ENCODE peak calls at places on chromosomes 7 and 10, in eight cellular contexts. X is endothelial cell of umbilical vein, N is IMR-90, S is astrocyte, P is HepG2, A is fibroblast of lung, I is MM.1S, O is neuronal stem cell. V is an unnamed sample.

GRCh38 chr10:106705576-106706526 is 458.7 kb downstream of the SORCS1 start:
- DNase-seq in X (no peak), N (peak; percentile 37), S (peak; percentile 10), P (peak; percentile 48), A (peak; percentile 60), I (peak; percentile 64), O (peak; percentile 82), V (peak; percentile 72)

GRCh38 chr7:140646931-140647647 is 6.5 kb upstream of the DENND2A start:
- DNase-seq in X (no peak), N (peak; percentile 37), S (no peak), P (peak; percentile 49), A (peak; percentile 34), I (peak; percentile 57), O (no peak), V (no peak)

GRCh38 chr10:23556727-23557440 is 118.0 kb downstream of the OTUD1 start:
- DNase-seq in X (no peak), N (peak; percentile 5), S (peak; percentile 44), P (no peak), A (peak; percentile 49), I (no peak), O (no peak), V (peak; percentile 54)

GRCh38 chr10:107144490-107144889 is 20.0 kb downstream of the SORCS1 start:
- DNase-seq in X (no peak), N (no peak), S (no peak), P (no peak), A (no peak), I (no peak), O (peak; percentile 40), V (peak; percentile 3)

GRCh38 chr7:87920578-87920977 is 13.5 kb upstream of the ADAM22 start:
- DNase-seq in X (no peak), N (no peak), S (no peak), P (no peak), A (no peak), I (no peak), O (no peak), V (no peak)

GRCh38 chr7:128876586-128876977 is 13.9 kb downstream of the ATP6V1F start:
- DNase-seq in X (no peak), N (no peak), S (no peak), P (no peak), A (no peak), I (no peak), O (no peak), V (no peak)

GRCh38 chr10:78474743-78475142 is 441.1 kb downstream of the RPS24 start:
- DNase-seq in X (no peak), N (no peak), S (no peak), P (no peak), A (no peak), I (no peak), O (no peak), V (no peak)

GRCh38 chr7:99407849-99408346 is 499 bp downstream of the PDAP1 start:
- DNase-seq in X (peak; percentile 77), N (peak; percentile 86), S (peak; percentile 79), P (peak; percentile 58), A (peak; percentile 77), I (no peak), O (no peak), V (peak; percentile 53)

GRCh38 chr7:49635800-49636199 is 137.6 kb upstream of the VWC2 start:
- DNase-seq in X (no peak), N (no peak), S (no peak), P (no peak), A (no peak), I (peak; percentile 14), O (no peak), V (peak; percentile 11)

GRCh38 chr7:148665211-148665610 is 33.5 kb upstream of the CUL1 start:
- DNase-seq in X (no peak), N (no peak), S (peak; percentile 69), P (no peak), A (no peak), I (no peak), O (no peak), V (no peak)

GRCh38 chr7:116259821-116260440 is 49.6 kb downstream of the TES start:
- DNase-seq in X (peak; percentile 36), N (peak; percentile 79), S (peak; percentile 85), P (no peak), A (peak; percentile 82), I (no peak), O (no peak), V (peak; percentile 85)

GRCh38 chr7:80453699-80454340 is 58.0 kb downstream of the GNAT3 start:
- DNase-seq in X (peak; percentile 59), N (peak; percentile 56), S (no peak), P (peak; percentile 12), A (peak; percentile 69), I (peak; percentile 13), O (peak; percentile 3), V (peak; percentile 57)

GRCh38 chr10:34319197-34319846 is 495.8 kb downstream of the PARD3 start:
- DNase-seq in X (peak; percentile 58), N (peak; percentile 97), S (peak; percentile 87), P (peak; percentile 64), A (peak; percentile 99), I (no peak), O (no peak), V (peak; percentile 100)

GRCh38 chr10:93070378-93071176 is 3.1 kb upstream of the CYP26A1 start:
- DNase-seq in X (no peak), N (no peak), S (no peak), P (no peak), A (no peak), I (no peak), O (no peak), V (no peak)

GRCh38 chr7:98526059-98526458 is 91.0 kb upstream of the NPTX2 start:
- DNase-seq in X (no peak), N (no peak), S (no peak), P (no peak), A (no peak), I (no peak), O (no peak), V (no peak)

GRCh38 chr7:71133232-71133622 is 1.3 kb downstream of the GALNT17 start:
- DNase-seq in X (no peak), N (no peak), S (no peak), P (no peak), A (no peak), I (no peak), O (no peak), V (no peak)

GRCh38 chr7:82615527-82615926 is 171.9 kb upstream of the CACNA2D1 start:
- DNase-seq in X (no peak), N (no peak), S (no peak), P (no peak), A (no peak), I (peak; percentile 7), O (no peak), V (no peak)

GRCh38 chr7:141441837-141442627 is 109.2 kb upstream of the AGK start:
- DNase-seq in X (no peak), N (no peak), S (no peak), P (no peak), A (no peak), I (no peak), O (no peak), V (peak; percentile 5)

GRCh38 chr7:2729043-2729892 is 41.3 kb downstream of the AMZ1 start:
- DNase-seq in X (no peak), N (peak; percentile 44), S (peak; percentile 35), P (no peak), A (peak; percentile 46), I (no peak), O (no peak), V (no peak)

GRCh38 chr7:25951414-25952276 is 200.4 kb upstream of the NFE2L3 start:
- DNase-seq in X (no peak), N (no peak), S (no peak), P (no peak), A (peak; percentile 5), I (peak; percentile 25), O (peak; percentile 56), V (no peak)

GRCh38 chr7:101128040-101128834 is 1.3 kb downstream of the SERPINE1 start:
- DNase-seq in X (peak; percentile 36), N (no peak), S (no peak), P (no peak), A (no peak), I (no peak), O (no peak), V (peak; percentile 25)

GRCh38 chr10:128633864-128634541 is 507.8 kb upstream of the MKI67 start:
- DNase-seq in X (no peak), N (no peak), S (peak; percentile 16), P (no peak), A (no peak), I (no peak), O (no peak), V (no peak)

GRCh38 chr7:95684037-95684436 is 87.7 kb upstream of the PDK4 start:
- DNase-seq in X (peak; percentile 48), N (peak; percentile 30), S (no peak), P (peak; percentile 21), A (peak; percentile 77), I (peak; percentile 22), O (no peak), V (peak; percentile 61)

DNA sequence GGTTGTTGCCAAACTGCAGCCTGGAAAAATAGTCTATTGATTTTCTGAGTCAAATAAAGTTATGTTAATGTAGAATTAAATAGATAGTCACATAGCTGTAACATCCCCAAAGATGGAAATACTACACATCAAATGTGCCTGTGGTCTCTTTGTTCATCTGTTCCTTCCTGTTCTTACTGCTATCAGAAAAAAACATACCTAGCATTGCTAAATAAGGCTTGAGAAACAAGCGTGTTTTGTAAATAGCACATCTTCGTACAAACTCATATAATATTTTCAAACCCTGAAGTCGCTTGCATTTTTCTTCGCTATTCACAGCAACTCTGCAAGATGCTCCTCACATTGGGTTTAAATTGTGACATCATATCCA is 116.1 kb downstream of the KLF6 start:
- DNase-seq in X (no peak), N (no peak), S (no peak), P (no peak), A (no peak), I (no peak), O (no peak), V (no peak)
- H3K4me3 ChIP-seq in X (no peak overlapping the region), N (no peak overlapping the region), S (no peak overlapping the region), P (peak overlapping the region; percentile 56), A (no peak overlapping the region), I (no peak overlapping the region), O (no peak overlapping the region), V (no peak overlapping the region)

DNA sequence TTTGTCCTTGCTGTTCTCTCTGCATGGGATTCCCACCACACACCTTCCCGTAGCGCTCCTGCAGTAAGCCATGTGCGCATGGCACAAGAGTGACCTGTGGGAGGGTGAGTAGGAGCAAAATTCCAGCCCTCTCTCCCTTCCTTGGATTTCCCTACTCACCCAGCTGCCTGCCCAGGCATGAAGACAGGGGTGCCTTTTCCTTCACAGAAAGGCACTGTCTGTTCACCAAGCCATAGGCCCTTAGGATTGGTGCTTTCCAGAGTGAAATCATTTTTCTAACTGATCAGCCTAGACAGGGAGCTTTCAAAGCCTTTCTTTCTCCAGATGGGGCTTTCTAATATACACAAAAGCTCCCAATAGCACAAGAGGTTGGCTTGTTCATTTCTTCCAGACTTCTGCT is 79.7 kb downstream of the CTTNBP2 start:
- DNase-seq in X (no peak), N (no peak), S (no peak), P (no peak), A (no peak), I (no peak), O (no peak), V (no peak)
- H3K4me2 ChIP-seq in X (no peak overlapping the region), N (no peak overlapping the region), S (no peak overlapping the region), P (no peak overlapping the region), A (no peak overlapping the region), I (no peak overlapping the region), O (no peak overlapping the region), V (no peak overlapping the region)

GRCh38 chr7:158810846-158811245 is 18.5 kb downstream of the ESYT2 start:
- DNase-seq in X (no peak), N (no peak), S (no peak), P (no peak), A (no peak), I (no peak), O (no peak), V (no peak)
- H3K4me3 ChIP-seq in X (no peak overlapping the region), N (no peak overlapping the region), S (no peak overlapping the region), P (no peak overlapping the region), A (no peak overlapping the region), I (no peak overlapping the region), O (no peak overlapping the region), V (no peak overlapping the region)

GRCh38 chr7:130372813-130373212 is 7.5 kb upstream of the CPA1 start:
- DNase-seq in X (no peak), N (no peak), S (no peak), P (no peak), A (peak; percentile 46), I (no peak), O (no peak), V (no peak)
- H3K4me2 ChIP-seq in X (peak overlapping the region; percentile 65), N (peak overlapping the region; percentile 3), S (peak overlapping the region; percentile 73), P (peak overlapping the region; percentile 68), A (no peak overlapping the region), I (no peak overlapping the region), O (no peak overlapping the region), V (no peak overlapping the region)